ENCODE peak calls at places on chromosomes 12 and 14, in five cellular contexts. J is keratinocyte, X is MM.1S, U is neural progenitor cell, F is HCT116. A is an unnamed sample. For H3K79me2, the result is how much of the 10 kb centered on the place peaks cover.

GRCh38 chr12:125267114-125267513 is 201.9 kb downstream of the AACS start:
- DNase-seq in J (no peak), X (no peak), F (no peak), U (no peak), A (no peak)

GRCh38 chr12:64946132-64946829 is 121.8 kb downstream of the TBC1D30 start:
- DNase-seq in X (no peak), J (no peak), F (no peak), U (no peak), A (peak)

GRCh38 chr12:19694627-19695026 is 255.3 kb downstream of the AEBP2 start:
- DNase-seq in J (no peak), F (no peak), U (no peak), X (no peak), A (no peak)

GRCh38 chr14:99273025-99273723 is 1.2 kb upstream of the BCL11B start:
- DNase-seq in J (no peak), U (peak), F (no peak), X (no peak), A (peak)

GRCh38 chr14:92603309-92604257 is 90.0 kb downstream of the RIN3 start:
- DNase-seq in X (no peak), U (peak), F (no peak), J (no peak), A (no peak)

GRCh38 chr14:24377660-24378059 is 9.7 kb downstream of the NFATC4 start:
- DNase-seq in X (no peak), J (no peak), U (no peak), F (no peak), A (peak)

GRCh38 chr14:97943619-97944018 is 1146.4 kb downstream of the VRK1 start:
- DNase-seq in U (no peak), F (no peak), X (no peak), J (no peak), A (no peak)

GRCh38 chr12:60394680-60395079 is 798.9 kb downstream of the SLC16A7 start:
- DNase-seq in F (no peak), U (no peak), X (no peak), J (peak), A (no peak)

GRCh38 chr12:118029166-118029565 is 12.7 kb downstream of the RFC5 start:
- DNase-seq in F (no peak), J (no peak), X (no peak), U (no peak), A (no peak)

GRCh38 chr14:22955702-22956575 is 951 bp downstream of the HAUS4 start:
- DNase-seq in J (no peak), U (no peak), X (no peak), F (no peak), A (peak)

GRCh38 chr14:78566017-78566858 is 396.1 kb downstream of the NRXN3 start:
- DNase-seq in J (peak), U (peak), F (peak), X (peak), A (peak)

GRCh38 chr14:42023452-42023851 is 416.8 kb downstream of the LRFN5 start:
- DNase-seq in J (no peak), F (no peak), X (no peak), U (no peak), A (no peak)

GRCh38 chr12:46553266-46553665 is 180.7 kb upstream of the SLC38A2 start:
- DNase-seq in J (no peak), X (no peak), F (peak), U (no peak), A (no peak)

GRCh38 chr12:132124766-132125425 is 19.2 kb downstream of the DDX51 start:
- DNase-seq in F (no peak), U (no peak), X (no peak), J (no peak), A (no peak)

GRCh38 chr12:116310082-116310481 is 32.6 kb upstream of the MED13L start:
- DNase-seq in X (no peak), J (no peak), F (no peak), U (no peak), A (no peak)

GRCh38 chr12:57891639-57892228 is 45.2 kb upstream of the CTDSP2 start:
- DNase-seq in X (no peak), U (no peak), F (no peak), J (no peak), A (no peak)

GRCh38 chr14:24058951-24059475 is 7.2 kb downstream of the CARMIL3 start:
- DNase-seq in F (no peak), J (no peak), X (no peak), U (no peak), A (no peak)

GRCh38 chr12:84508325-84508861 is 404.2 kb downstream of the SLC6A15 start:
- DNase-seq in F (peak), X (peak), U (peak), J (no peak), A (peak)

GRCh38 chr12:97048421-97049035 is 141.5 kb downstream of the NEDD1 start:
- DNase-seq in X (peak), F (no peak), J (no peak), U (no peak), A (no peak)

GRCh38 chr12:91215940-91216454 is 33.4 kb upstream of the DCN start:
- DNase-seq in J (no peak), F (no peak), X (no peak), U (no peak), A (no peak)

GRCh38 chr14:62824086-62824485 is 221.2 kb downstream of the KCNH5 start:
- DNase-seq in U (no peak), J (no peak), F (no peak), X (no peak), A (no peak)

GRCh38 chr14:95683793-95684192 is 2.4 kb upstream of the TCL1B start:
- DNase-seq in U (peak), F (peak), X (peak), J (no peak), A (peak)

GRCh38 chr14:101739446-101740141 is 21.9 kb upstream of the PPP2R5C start:
- DNase-seq in U (no peak), J (no peak), F (no peak), X (no peak), A (no peak)

GRCh38 chr12:128971802-128972201 is 118.5 kb downstream of the GLT1D1 start:
- DNase-seq in F (no peak), U (peak), J (no peak), X (no peak), A (no peak)

GRCh38 chr12:122199484-122200355 is 3.8 kb upstream of the B3GNT4 start:
- DNase-seq in X (no peak), U (no peak), J (no peak), F (no peak), A (no peak)

GRCh38 chr14:93032301-93032929 is 83.3 kb downstream of the ITPK1 start:
- DNase-seq in U (peak), F (no peak), J (no peak), X (no peak), A (no peak)

GRCh38 chr14:26290007-26290530 is 307.8 kb downstream of the NOVA1 start:
- DNase-seq in X (no peak), U (no peak), J (no peak), F (no peak), A (no peak)

GRCh38 chr12:98752726-98753125 is 107.6 kb downstream of the APAF1 start:
- DNase-seq in X (no peak), F (no peak), J (no peak), U (no peak), A (no peak)

GRCh38 chr14:90302529-90303303 is 29.0 kb downstream of the NRDE2 start:
- DNase-seq in U (no peak), X (no peak), F (no peak), J (no peak), A (no peak)
- H3K27ac ChIP-seq in U (no peak), X (no peak), F (no peak), J (no peak), A (peak)

GRCh38 chr14:51872396-51872795 is 12.0 kb downstream of the GNG2 start:
- DNase-seq in U (no peak), F (no peak), X (no peak), J (no peak), A (no peak)

GRCh38 chr14:51869426-51870113 is 9.2 kb downstream of the GNG2 start:
- DNase-seq in F (no peak), J (no peak), U (no peak), X (no peak), A (no peak)

GRCh38 chr14:51870620-51871019 is 10.2 kb downstream of the GNG2 start:
- DNase-seq in U (no peak), J (no peak), F (no peak), X (no peak), A (no peak)

GRCh38 chr14:51871846-51872245 is 11.4 kb downstream of the GNG2 start:
- DNase-seq in U (no peak), X (no peak), F (no peak), J (no peak), A (no peak)

GRCh38 chr14:51873221-51873893 is 12.9 kb downstream of the GNG2 start:
- DNase-seq in U (no peak), J (no peak), X (no peak), F (peak), A (peak)
- H3K79me2 ChIP-seq in U (under half), J (under half), X (under half), F (under half), A (under half)

GRCh38 chr14:105646175-105646574 is 119.8 kb downstream of the TMEM121 start:
- DNase-seq in J (no peak), F (no peak), U (no peak), X (no peak), A (no peak)

DNA sequence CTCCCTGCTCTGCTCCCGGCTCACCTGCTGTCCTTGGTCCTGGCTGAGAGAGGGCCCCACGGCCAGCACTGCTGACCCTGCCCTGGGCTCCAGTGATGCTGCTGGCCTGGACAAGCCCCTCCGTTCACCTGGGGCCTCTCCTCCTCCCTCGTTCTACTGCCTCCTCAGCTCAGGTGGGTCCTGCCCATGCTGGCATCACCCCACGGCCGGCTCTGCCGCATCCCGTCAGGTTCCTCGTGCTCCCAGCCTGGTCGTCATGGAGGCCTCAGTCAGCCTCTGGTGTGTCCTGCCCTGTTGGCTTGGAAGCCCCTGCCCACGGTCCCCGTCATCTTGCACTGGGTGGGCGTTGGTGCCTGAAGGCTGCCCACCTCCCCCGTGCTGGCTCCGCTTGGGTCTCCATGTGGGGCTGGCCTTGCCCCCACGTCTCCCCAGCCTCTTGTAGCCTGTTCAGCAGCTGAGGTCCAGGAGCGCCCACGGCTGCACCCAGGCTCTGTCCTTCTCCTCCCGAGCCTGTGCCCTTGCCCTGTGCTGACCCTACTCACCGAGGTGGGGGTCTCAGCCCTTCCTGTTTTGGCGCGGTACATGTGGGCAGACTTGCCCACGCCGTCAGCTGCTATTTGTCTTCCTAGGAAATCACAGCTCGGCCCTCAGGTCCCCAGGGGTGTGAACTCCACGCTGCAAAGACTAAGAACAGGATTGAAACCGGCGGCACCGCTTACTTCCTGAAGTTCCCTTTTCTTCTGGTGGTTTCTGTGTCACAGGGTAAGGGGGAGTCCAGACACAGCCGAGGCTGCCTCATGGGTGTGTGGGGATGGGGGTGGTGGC is 121.6 kb downstream of the TMEM121 start:
- DNase-seq in F (no peak), J (no peak), U (no peak), X (no peak), A (no peak)
- H2AFZ ChIP-seq in F (no peak), J (no peak), U (no peak), X (no peak), A (no peak)

GRCh38 chr14:81529391-81529790 is 4.3 kb downstream of the SEL1L start:
- DNase-seq in F (peak), J (no peak), U (no peak), X (no peak), A (no peak)
- H3K27ac ChIP-seq in F (no peak), J (peak), U (no peak), X (peak), A (peak)

DNA sequence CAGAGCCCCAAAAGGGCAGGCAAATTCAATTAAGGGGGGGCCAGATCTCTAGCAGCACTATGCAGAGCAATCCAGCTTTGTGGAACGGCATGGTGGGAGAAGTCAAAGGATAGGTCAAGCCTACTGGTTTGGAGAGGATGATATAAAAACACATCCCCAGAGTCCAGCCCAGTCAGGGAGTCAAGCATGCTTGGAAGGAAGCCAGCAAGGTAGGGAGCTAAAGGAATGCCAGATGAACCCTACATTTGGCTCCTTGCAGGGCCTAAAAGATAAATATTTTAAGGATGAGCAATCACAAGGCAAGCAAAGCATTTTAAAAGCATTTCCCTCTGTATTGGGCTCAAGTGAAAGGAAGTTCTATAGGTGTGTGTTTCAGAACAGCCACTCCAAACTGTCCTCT is 21.4 kb downstream of the KCTD10 start:
- DNase-seq in F (no peak), U (no peak), J (no peak), X (no peak), A (no peak)
- H3K79me2 ChIP-seq in F (under half), U (under half), J (half or more), X (under half), A (under half)

GRCh38 chr14:34331728-34332623 is 130.1 kb downstream of the SPTSSA start:
- DNase-seq in F (peak), U (peak), X (peak), J (no peak), A (peak)

GRCh38 chr14:34329281-34329680 is 132.8 kb downstream of the SPTSSA start:
- DNase-seq in X (no peak), F (no peak), J (no peak), U (no peak), A (no peak)

GRCh38 chr14:34328178-34328577 is 133.9 kb downstream of the SPTSSA start:
- DNase-seq in J (no peak), F (no peak), U (no peak), X (no peak), A (no peak)

GRCh38 chr14:34334329-34334728 is 127.7 kb downstream of the SPTSSA start:
- DNase-seq in X (no peak), F (no peak), U (no peak), J (no peak), A (no peak)

DNA sequence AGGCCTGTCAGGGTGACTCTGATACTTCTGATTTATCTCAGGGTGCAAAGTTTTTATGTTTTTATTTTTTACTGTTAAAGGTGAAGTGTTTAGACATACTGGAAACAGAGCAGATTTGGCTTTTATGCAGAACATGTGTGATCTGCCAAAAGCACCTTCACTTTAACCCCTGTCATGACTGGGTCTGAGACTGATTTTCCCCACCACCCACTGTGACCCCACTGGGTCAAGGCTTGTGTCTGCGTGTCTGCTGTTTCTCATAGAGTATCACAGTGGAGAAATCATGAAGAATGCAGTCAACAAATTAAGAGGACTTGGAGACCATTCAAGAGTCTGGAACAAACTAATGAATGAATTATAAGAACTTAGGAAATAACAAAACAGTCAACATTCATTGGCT is 131.2 kb downstream of the SPTSSA start:
- DNase-seq in F (no peak), J (no peak), U (no peak), X (no peak), A (no peak)
- H2AFZ ChIP-seq in F (no peak), J (no peak), U (no peak), X (peak), A (no peak)

A was measured in hepatocyte.